ENCODE peak calls at places on chromosomes 16 and 17, in six cellular contexts. X, F, A, I, E and V are unnamed samples.
A peak's percentile ranks its signal among the peaks of the same experiment; 100 is the strongest.

GRCh38 chr16:66720766-66721165 is 24.2 kb upstream of the CMTM4 start:
- DNase-seq in X (no peak), F (no peak), A (peak; percentile 41), I (no peak), E (no peak), V (no peak)

GRCh38 chr17:21286066-21286770 is 1.7 kb downstream of the MAP2K3 start:
- DNase-seq in X (peak; percentile 87), F (peak; percentile 91), A (peak; percentile 99), I (peak; percentile 83), E (peak; percentile 95), V (peak; percentile 96)

GRCh38 chr16:56273615-56274014 is 82.3 kb downstream of the GNAO1 start:
- DNase-seq in X (no peak), F (no peak), A (no peak), I (no peak), E (no peak), V (peak; percentile 51)

GRCh38 chr17:67588326-67588725 is 129.4 kb upstream of the NOL11 start:
- DNase-seq in X (peak; percentile 72), F (no peak), A (no peak), I (no peak), E (no peak), V (no peak)

GRCh38 chr16:30628628-30629342 is 18.6 kb upstream of the ZNF689 start:
- DNase-seq in X (peak; percentile 91), F (peak; percentile 91), A (peak; percentile 68), I (peak; percentile 76), E (peak; percentile 85), V (peak; percentile 89)

GRCh38 chr16:27025581-27025980 is 41.1 kb upstream of the C16orf82 start:
- DNase-seq in X (peak; percentile 26), F (no peak), A (no peak), I (no peak), E (no peak), V (no peak)

GRCh38 chr17:37170881-37171460 is 204.8 kb upstream of the C17orf78 start:
- DNase-seq in X (no peak), F (no peak), A (no peak), I (no peak), E (no peak), V (no peak)

GRCh38 chr17:42819939-42820535 is 4.0 kb downstream of the BECN1 start:
- DNase-seq in X (peak; percentile 68), F (peak; percentile 71), A (peak; percentile 37), I (no peak), E (peak; percentile 51), V (peak; percentile 67)

GRCh38 chr17:6567528-6568185 is 11.3 kb upstream of the PITPNM3 start:
- DNase-seq in X (peak; percentile 34), F (peak; percentile 49), A (no peak), I (peak; percentile 79), E (no peak), V (no peak)

GRCh38 chr17:78883090-78883532 is 19.9 kb downstream of the CEP295NL start:
- DNase-seq in X (peak; percentile 86), F (peak; percentile 69), A (peak; percentile 75), I (no peak), E (peak; percentile 71), V (peak; percentile 76)

GRCh38 chr17:1452836-1453235 is 3.2 kb downstream of the CRK start:
- DNase-seq in X (peak; percentile 64), F (no peak), A (no peak), I (no peak), E (no peak), V (no peak)

GRCh38 chr17:1460233-1460632 is 4.2 kb upstream of the CRK start:
- DNase-seq in X (no peak), F (peak; percentile 94), A (no peak), I (peak; percentile 73), E (peak; percentile 98), V (peak; percentile 81)

GRCh38 chr17:1455748-1456599 is at the start of gene CRK:
- DNase-seq in X (peak; percentile 97), F (peak; percentile 98), A (peak; percentile 93), I (peak; percentile 95), E (peak; percentile 98), V (peak; percentile 100)

GRCh38 chr17:1454541-1454940 is 1.5 kb downstream of the CRK start:
- DNase-seq in X (no peak), F (no peak), A (no peak), I (no peak), E (no peak), V (no peak)

GRCh38 chr17:1455291-1455747 is 713 bp downstream of the CRK start:
- DNase-seq in X (peak; percentile 67), F (peak; percentile 62), A (peak; percentile 67), I (peak; percentile 43), E (peak; percentile 73), V (peak; percentile 74)
- TF ChIP-seq POLR2A in X (no peak), F (no peak), A (no peak), I (no peak), E (no peak), V (no peak)

DNA sequence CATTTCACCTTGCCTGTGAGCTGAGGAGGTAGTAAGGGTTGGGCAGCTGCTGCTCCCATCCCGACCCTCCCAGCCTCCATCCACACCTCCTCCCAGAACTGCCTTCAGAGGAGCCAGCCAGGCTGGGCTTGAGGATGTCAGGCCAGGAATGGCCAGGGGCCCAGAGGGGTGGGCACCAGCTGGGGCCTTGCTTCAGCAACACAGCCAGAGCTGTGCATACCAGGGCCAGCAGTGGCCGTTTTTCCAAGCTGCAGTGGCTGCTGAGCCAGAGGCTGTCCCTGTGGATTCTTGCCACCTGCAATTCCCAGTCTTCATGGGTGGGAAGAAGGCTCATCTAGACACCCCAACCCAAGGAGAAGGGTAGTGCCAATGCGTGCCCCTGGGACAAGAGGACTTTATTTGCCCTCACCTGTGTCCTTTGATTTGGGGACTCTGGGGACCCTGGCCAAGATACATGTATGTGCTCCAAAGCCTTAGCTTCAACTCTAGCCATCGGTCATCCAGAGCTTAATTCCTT is 153.4 kb upstream of the SDK2 start:
- DNase-seq in X (no peak), F (no peak), A (no peak), I (no peak), E (no peak), V (no peak)
- H3K4me3 ChIP-seq in X (no peak overlapping the region), F (no peak overlapping the region), A (no peak overlapping the region), I (no peak overlapping the region), E (no peak overlapping the region), V (no peak overlapping the region)

GRCh38 chr17:32006957-32007462 is at the start of gene LRRC37B:
- DNase-seq in X (peak; percentile 92), F (peak; percentile 91), A (peak; percentile 57), I (peak; percentile 89), E (peak; percentile 81), V (peak; percentile 88)
- TF ChIP-seq POLR2A in X (no peak), F (no peak), A (no peak), I (peak; percentile 51), E (no peak), V (peak; percentile 33)

GRCh38 chr16:1917665-1918111 is 527 bp downstream of the HS3ST6 start:
- DNase-seq in X (no peak), F (no peak), A (no peak), I (no peak), E (no peak), V (no peak)

GRCh38 chr16:1919680-1919998 is 1.4 kb upstream of the HS3ST6 start:
- DNase-seq in X (no peak), F (no peak), A (no peak), I (no peak), E (no peak), V (no peak)

GRCh38 chr16:1918890-1919679 is 870 bp upstream of the HS3ST6 start:
- DNase-seq in X (no peak), F (no peak), A (no peak), I (no peak), E (no peak), V (no peak)

GRCh38 chr16:1917056-1917664 is 1.1 kb downstream of the HS3ST6 start:
- DNase-seq in X (no peak), F (no peak), A (no peak), I (no peak), E (no peak), V (no peak)

DNA sequence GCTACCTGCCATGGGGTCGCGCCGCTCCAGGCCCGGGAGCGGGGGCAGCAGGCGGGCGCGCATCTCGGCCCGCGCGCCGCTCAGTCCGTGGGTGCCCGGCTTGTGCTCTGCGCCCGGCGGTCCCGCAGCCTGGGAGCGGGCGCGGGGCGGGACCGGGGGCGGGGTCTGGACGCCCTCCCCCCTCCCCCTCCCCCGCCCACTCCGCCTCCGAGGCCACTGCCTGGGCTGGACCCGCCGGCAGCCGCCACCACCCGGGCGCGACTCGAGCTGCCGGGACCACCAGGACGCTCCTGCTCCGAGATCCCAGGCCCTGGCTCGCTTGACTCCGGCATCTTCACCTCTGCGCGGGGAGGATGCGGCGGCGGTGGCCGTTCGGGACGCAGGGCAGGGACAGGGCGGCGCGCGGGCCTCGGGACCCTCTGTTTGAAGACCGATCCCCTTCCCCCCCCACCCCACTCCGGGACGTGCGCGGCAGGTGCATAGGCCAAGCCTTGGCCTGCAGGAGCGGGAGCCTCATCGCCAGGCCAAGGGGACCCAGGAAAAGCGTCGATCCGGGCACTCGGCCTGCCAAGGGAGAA is at the start of gene HS3ST6:
- DNase-seq in X (no peak), F (no peak), A (no peak), I (no peak), E (no peak), V (no peak)
- H3K4me3 ChIP-seq in X (peak within 1 kb of the TSS; percentile 4), F (peak within 1 kb of the TSS; percentile 24), A (no peak within 1 kb of the TSS), I (no peak within 1 kb of the TSS), E (no peak within 1 kb of the TSS), V (no peak within 1 kb of the TSS)

GRCh38 chr17:40416671-40417070 is 1.0 kb downstream of the TOP2A start:
- DNase-seq in X (no peak), F (no peak), A (no peak), I (no peak), E (no peak), V (no peak)

GRCh38 chr17:40419559-40420331 is 2.0 kb upstream of the TOP2A start:
- DNase-seq in X (no peak), F (no peak), A (no peak), I (no peak), E (no peak), V (no peak)

GRCh38 chr17:40417258-40417608 is 463 bp downstream of the TOP2A start:
- DNase-seq in X (peak; percentile 33), F (no peak), A (peak; percentile 5), I (no peak), E (no peak), V (no peak)

GRCh38 chr17:40418428-40418706 is 671 bp upstream of the TOP2A start:
- DNase-seq in X (no peak), F (no peak), A (no peak), I (no peak), E (no peak), V (no peak)

DNA sequence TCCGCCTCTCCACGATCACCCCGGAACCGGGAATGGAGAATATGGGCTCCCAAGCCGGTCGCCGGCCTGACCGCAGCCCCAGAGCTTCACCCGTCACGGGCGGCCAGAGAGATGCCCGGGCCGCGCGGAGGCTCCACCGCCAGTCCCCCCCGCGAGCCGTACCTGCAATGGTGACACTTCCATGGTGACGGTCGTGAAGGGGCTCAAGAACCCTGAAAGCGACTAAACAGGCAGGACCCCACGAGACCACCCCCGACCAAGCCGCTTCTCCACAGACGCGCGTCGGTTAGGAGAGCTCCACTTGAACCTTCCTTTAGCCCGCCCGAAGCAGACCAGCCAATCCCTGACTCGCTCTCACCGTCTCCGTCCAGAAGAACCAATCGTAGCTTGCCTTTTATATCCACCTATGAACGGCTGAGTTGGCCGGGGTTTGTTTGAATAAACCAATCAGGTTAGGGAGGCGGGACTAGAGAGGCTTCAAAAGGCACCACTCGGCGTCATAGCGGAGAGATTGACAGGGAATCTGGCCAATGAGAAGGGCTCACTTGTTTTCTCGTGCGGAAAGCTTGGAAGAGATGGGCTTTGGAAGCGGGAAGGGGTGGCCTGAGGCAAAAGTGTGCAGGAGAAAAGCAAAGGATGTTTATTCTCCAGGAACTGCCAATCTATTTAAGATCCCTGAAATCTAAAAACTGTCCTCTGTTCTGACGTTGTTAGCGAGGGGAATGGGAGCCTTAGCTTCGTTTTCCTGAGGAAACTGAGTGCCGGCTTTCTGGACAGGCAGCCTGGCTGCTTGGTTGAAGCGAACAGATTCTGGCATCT is at the start of gene TOP2A:
- DNase-seq in X (peak; percentile 100), F (peak; percentile 99), A (peak; percentile 100), I (peak; percentile 100), E (peak; percentile 99), V (peak; percentile 99)
- TF ChIP-seq POLR2A in X (no peak), F (no peak), A (peak; percentile 68), I (peak; percentile 35), E (no peak), V (no peak)